ENCODE peak calls at places on chromosomes 4 and X, in ten cellular contexts. U, T, R, M, F, C, I, S, P and V are unnamed samples.

GRCh38 chrX:11458175-11458574 is 165.0 kb downstream of the AMELX start:
- DNase-seq in M (no peak), F (no peak), T (no peak), C (no peak), S (no peak), U (no peak), I (no peak), R (no peak), P (no peak), V (peak; percentile 85)

GRCh38 chrX:18721683-18722499 is 14.4 kb downstream of the PPEF1 start:
- DNase-seq in U (no peak), R (no peak), M (no peak), C (no peak), I (no peak), S (no peak), F (no peak), P (no peak), T (no peak), V (no peak)

GRCh38 chr4:77089880-77090279 is 14.1 kb upstream of the CCNI start:
- DNase-seq in M (no peak), S (no peak), T (no peak), P (no peak), U (no peak), I (no peak), F (no peak), C (no peak), R (no peak), V (no peak)

GRCh38 chr4:102640669-102641068 is 120.1 kb downstream of the MANBA start:
- DNase-seq in I (no peak), S (no peak), U (no peak), R (no peak), C (no peak), T (peak; percentile 50), F (peak; percentile 13), P (no peak), M (peak; percentile 30), V (peak; percentile 4)

GRCh38 chr4:11232004-11232403 is 196.7 kb downstream of the HS3ST1 start:
- DNase-seq in R (no peak), P (no peak), M (peak; percentile 22), I (no peak), C (no peak), S (no peak), F (no peak), T (no peak), U (no peak), V (no peak)

GRCh38 chr4:140343303-140343702 is 30.1 kb upstream of the SCOC start:
- DNase-seq in R (no peak), S (peak; percentile 93), P (peak; percentile 91), T (no peak), M (no peak), I (peak; percentile 77), C (no peak), U (no peak), F (no peak), V (no peak)

GRCh38 chr4:72006576-72006975 is 25.2 kb upstream of the NPFFR2 start:
- DNase-seq in C (no peak), F (peak; percentile 61), R (peak; percentile 45), S (no peak), U (no peak), I (no peak), T (peak; percentile 40), P (peak; percentile 50), M (peak; percentile 58), V (peak; percentile 17)

GRCh38 chr4:57370691-57371090 is 260.5 kb upstream of the IGFBP7 start:
- DNase-seq in I (no peak), M (no peak), C (no peak), R (no peak), S (no peak), F (no peak), P (no peak), T (no peak), U (no peak), V (no peak)

GRCh38 chr4:2937146-2937857 is 25.9 kb downstream of the NOP14 start:
- DNase-seq in T (peak; percentile 64), I (peak; percentile 87), P (peak; percentile 97), F (no peak), U (no peak), M (no peak), R (peak; percentile 43), C (no peak), S (no peak), V (no peak)

GRCh38 chrX:47707031-47707780 is 48.2 kb upstream of the UXT start:
- DNase-seq in T (peak; percentile 5), I (no peak), M (no peak), F (no peak), S (no peak), R (no peak), C (no peak), U (no peak), P (no peak), V (no peak)

GRCh38 chr4:107561481-107561880 is 158.6 kb downstream of the PAPSS1 start:
- DNase-seq in F (peak; percentile 19), U (no peak), I (no peak), P (no peak), R (no peak), S (no peak), T (peak; percentile 60), C (no peak), M (peak; percentile 75), V (no peak)

GRCh38 chrX:9534686-9535085 is 69.8 kb downstream of the TBL1X start:
- DNase-seq in R (no peak), I (no peak), F (peak; percentile 27), P (no peak), C (no peak), S (no peak), T (no peak), U (no peak), M (peak; percentile 75), V (no peak)

GRCh38 chr4:175190654-175191053 is 272.5 kb downstream of the ADAM29 start:
- DNase-seq in M (no peak), C (no peak), P (no peak), U (no peak), I (no peak), F (no peak), R (no peak), S (no peak), T (no peak), V (no peak)

GRCh38 chrX:68492583-68492982 is 6.3 kb upstream of the YIPF6 start:
- DNase-seq in R (no peak), C (no peak), F (no peak), I (no peak), U (no peak), S (no peak), P (no peak), M (no peak), T (no peak), V (no peak)

GRCh38 chrX:123731258-123731986 is 1.4 kb downstream of the THOC2 start:
- DNase-seq in P (no peak), F (no peak), C (no peak), R (no peak), M (peak; percentile 42), S (peak; percentile 23), U (peak; percentile 35), I (peak; percentile 59), T (peak; percentile 31), V (peak; percentile 24)

GRCh38 chrX:34493086-34493485 is 164.0 kb downstream of the TMEM47 start:
- DNase-seq in C (no peak), U (no peak), S (no peak), P (no peak), M (no peak), I (no peak), F (no peak), T (no peak), R (no peak), V (no peak)

GRCh38 chr4:188941524-188942109 is 802.4 kb downstream of the TRIML1 start:
- DNase-seq in P (peak; percentile 88), F (peak; percentile 85), I (no peak), R (peak; percentile 48), U (no peak), S (no peak), C (no peak), T (peak; percentile 96), M (peak; percentile 98), V (peak; percentile 75)

GRCh38 chr4:141391771-141392170 is 171.1 kb downstream of the ZNF330 start:
- DNase-seq in M (no peak), F (no peak), P (peak; percentile 62), R (no peak), T (no peak), S (no peak), C (peak; percentile 25), U (no peak), I (no peak), V (no peak)

GRCh38 chrX:41922694-41923171 is 621 bp downstream of the CASK start:
- DNase-seq in U (peak; percentile 15), C (peak; percentile 20), M (peak; percentile 33), P (peak; percentile 38), I (peak; percentile 47), R (peak; percentile 6), F (no peak), T (no peak), S (peak; percentile 29), V (peak; percentile 3)

GRCh38 chr4:155889036-155889793 is 14.3 kb upstream of the TDO2 start:
- DNase-seq in P (peak; percentile 72), S (no peak), C (no peak), U (no peak), I (no peak), T (peak; percentile 71), M (peak; percentile 94), F (peak; percentile 77), R (no peak), V (peak; percentile 56)

GRCh38 chr4:85611661-85612060 is 136.7 kb downstream of the ARHGAP24 start:
- DNase-seq in S (no peak), R (no peak), I (no peak), M (no peak), F (no peak), P (no peak), T (no peak), C (no peak), U (no peak), V (no peak)

GRCh38 chr4:138310498-138310897 is 68.3 kb upstream of the SLC7A11 start:
- DNase-seq in U (no peak), M (no peak), S (no peak), P (no peak), R (no peak), T (no peak), C (no peak), I (no peak), F (no peak), V (no peak)

GRCh38 chr4:791201-791865 is 34.6 kb downstream of the CPLX1 start:
- DNase-seq in P (no peak), T (no peak), M (no peak), F (no peak), I (peak; percentile 28), S (no peak), R (no peak), U (no peak), C (no peak), V (no peak)

GRCh38 chr4:26459756-26460530 is 30.3 kb downstream of the CCKAR start:
- DNase-seq in I (no peak), R (no peak), F (no peak), T (no peak), M (no peak), P (no peak), S (no peak), C (no peak), U (no peak), V (peak; percentile 28)

GRCh38 chr4:168551211-168551610 is 54.4 kb downstream of the PALLD start:
- DNase-seq in M (no peak), I (no peak), T (no peak), P (no peak), U (no peak), S (no peak), C (no peak), R (no peak), F (peak; percentile 72), V (no peak)

GRCh38 chr4:105637409-105638258 is 70.9 kb downstream of the INTS12 start:
- DNase-seq in C (peak; percentile 12), F (peak; percentile 40), T (peak; percentile 37), P (no peak), R (no peak), M (peak; percentile 46), I (peak; percentile 74), U (peak; percentile 6), S (peak; percentile 70), V (no peak)

GRCh38 chr4:19961092-19961491 is 290.6 kb upstream of the SLIT2 start:
- DNase-seq in P (no peak), T (no peak), C (no peak), S (no peak), R (no peak), U (no peak), F (no peak), M (peak; percentile 19), I (no peak), V (no peak)

GRCh38 chr4:138301536-138301935 is 59.4 kb upstream of the SLC7A11 start:
- DNase-seq in P (no peak), R (no peak), T (no peak), S (no peak), C (no peak), I (no peak), U (no peak), F (no peak), M (no peak), V (peak; percentile 2)